ENCODE peak calls at places on chromosomes 4 and X, in seven cellular contexts. D, S, O, U, W, A and F are unnamed samples. For H3K4me1, the result is how much of the 10 kb centered on the place peaks cover.

GRCh38 chrX:16839852-16840460 is 30.2 kb downstream of the RBBP7 start:
- DNase-seq in D (peak), S (peak), O (no peak), U (no peak), W (no peak), A (no peak), F (no peak)

GRCh38 chr4:85491527-85491926 is 16.6 kb downstream of the ARHGAP24 start:
- DNase-seq in D (no peak), S (no peak), O (no peak), U (no peak), W (no peak), A (no peak), F (no peak)

GRCh38 chr4:94390804-94391410 is 48.3 kb upstream of the HPGDS start:
- DNase-seq in D (peak), S (no peak), O (no peak), U (no peak), W (no peak), A (no peak), F (no peak)

GRCh38 chrX:25011589-25012432 is 4.0 kb downstream of the ARX start:
- DNase-seq in D (no peak), S (no peak), O (no peak), U (no peak), W (no peak), A (peak), F (no peak)

GRCh38 chr4:110109455-110109854 is 89.0 kb downstream of the ELOVL6 start:
- DNase-seq in D (no peak), S (no peak), O (no peak), U (no peak), W (no peak), A (no peak), F (no peak)

GRCh38 chr4:153126137-153126536 is 78.1 kb upstream of the TRIM2 start:
- DNase-seq in D (no peak), S (no peak), O (no peak), U (no peak), W (no peak), A (no peak), F (no peak)

GRCh38 chrX:103376979-103377324 is 614 bp downstream of the BEX3 start:
- DNase-seq in D (no peak), S (peak), O (no peak), U (no peak), W (no peak), A (peak), F (no peak)

GRCh38 chr4:182189107-182189878 is 53.9 kb upstream of the TENM3 start:
- DNase-seq in D (peak), S (peak), O (no peak), U (no peak), W (no peak), A (no peak), F (no peak)

GRCh38 chr4:77145806-77146425 is 11.1 kb upstream of the CCNG2 start:
- DNase-seq in D (no peak), S (no peak), O (no peak), U (no peak), W (no peak), A (no peak), F (no peak)

GRCh38 chrX:153901753-153902140 is 2.7 kb upstream of the AVPR2 start:
- DNase-seq in D (no peak), S (no peak), O (no peak), U (no peak), W (no peak), A (no peak), F (no peak)

GRCh38 chr4:120948382-120948781 is 25.9 kb upstream of the PRDM5 start:
- DNase-seq in D (no peak), S (no peak), O (no peak), U (no peak), W (peak), A (no peak), F (no peak)

GRCh38 chr4:53786632-53787031 is 195.3 kb upstream of the LNX1 start:
- DNase-seq in D (no peak), S (peak), O (no peak), U (no peak), W (no peak), A (no peak), F (no peak)

GRCh38 chr4:5554376-5554775 is 154.0 kb downstream of the EVC2 start:
- DNase-seq in D (no peak), S (no peak), O (no peak), U (no peak), W (no peak), A (no peak), F (no peak)

GRCh38 chrX:120604359-120604782 is 470 bp downstream of the MCTS1 start:
- DNase-seq in D (peak), S (no peak), O (no peak), U (no peak), W (no peak), A (no peak), F (no peak)

DNA sequence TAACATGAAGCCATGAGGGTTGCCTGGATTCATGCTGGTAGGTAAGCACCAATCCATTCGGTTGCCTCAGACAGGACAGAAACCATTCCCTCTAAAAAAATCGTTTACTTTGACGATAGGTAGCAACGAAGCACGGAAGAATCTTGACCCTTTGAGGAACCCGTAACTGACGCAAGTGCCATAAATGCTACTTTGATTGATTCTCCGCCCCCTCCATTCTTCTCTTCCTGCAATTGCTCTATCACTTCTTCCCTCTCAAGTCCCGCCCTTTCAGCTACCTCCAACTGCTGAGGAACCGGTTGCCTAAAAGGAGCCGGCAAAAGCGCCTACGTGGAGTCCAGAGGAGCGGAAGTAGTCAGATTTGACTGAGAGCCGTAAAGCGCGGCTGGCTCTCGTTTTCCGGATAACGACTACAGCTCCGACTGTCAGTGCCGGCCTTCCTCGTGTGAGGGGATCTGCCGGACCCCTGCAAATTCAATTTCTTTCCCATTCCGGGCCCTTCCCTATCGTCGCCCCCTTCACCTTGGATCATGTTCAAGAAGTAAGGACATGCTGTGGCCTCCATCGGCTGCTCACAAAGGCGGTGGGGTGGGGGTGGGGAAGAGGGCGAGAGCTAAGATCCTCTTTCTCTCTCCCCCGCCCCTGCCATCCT is at the start of gene MCTS1:
- DNase-seq in D (peak), S (peak), O (peak), U (peak), W (peak), A (peak), F (peak)
- TF ChIP-seq POLR2A in D (peak), S (peak), O (peak), U (no peak), W (no peak), A (no peak), F (peak)

GRCh38 chr4:98556451-98556850 is 102.0 kb downstream of the TSPAN5 start:
- DNase-seq in D (no peak), S (no peak), O (no peak), U (no peak), W (no peak), A (no peak), F (no peak)
- H3K4me1 ChIP-seq in D (under half), S (under half), O (under half), U (under half), W (under half), A (under half), F (under half)

GRCh38 chr4:56272946-56273728 is 114.2 kb downstream of the AASDH start:
- DNase-seq in D (no peak), S (no peak), O (no peak), U (no peak), W (no peak), A (no peak), F (no peak)
- TF ChIP-seq POLR2A in D (no peak), S (no peak), O (no peak), U (no peak), W (no peak), A (no peak), F (no peak)

GRCh38 chr4:2806392-2807355 is 13.8 kb downstream of the SH3BP2 start:
- DNase-seq in D (peak), S (peak), O (no peak), U (peak), W (no peak), A (peak), F (peak)
- H3K4me1 ChIP-seq in D (half or more), S (under half), O (under half), U (half or more), W (under half), A (under half), F (under half)